ENCODE peak calls at places on chromosomes 3 and 15, in five cellular contexts. L is NCI-H510A treated with DMSO at 0.1 percent for 48 hours, B is nephron progenitor cell, M is CMK, V is transverse colon. X is an unnamed sample.

GRCh38 chr15:88636654-88637053 is 2.2 kb upstream of the ISG20 start:
- DNase-seq in M (no peak), V (no peak), B (no peak), L (no peak), X (no peak)

GRCh38 chr3:59257506-59257905 is 207.7 kb upstream of the CFAP20DC start:
- DNase-seq in M (no peak), L (no peak), V (no peak), B (no peak), X (no peak)

GRCh38 chr3:132405188-132405587 is 12.1 kb upstream of the DNAJC13 start:
- DNase-seq in L (no peak), V (no peak), M (no peak), B (no peak), X (no peak)

GRCh38 chr15:57902155-57902554 is 163.4 kb downstream of the ALDH1A2 start:
- DNase-seq in B (no peak), V (no peak), M (no peak), L (no peak), X (no peak)

GRCh38 chr15:29070471-29071192 is 184.9 kb downstream of the APBA2 start:
- DNase-seq in B (no peak), V (no peak), M (no peak), L (no peak), X (no peak)

GRCh38 chr15:78449220-78449999 is 11.4 kb downstream of the IREB2 start:
- DNase-seq in L (no peak), V (no peak), M (no peak), B (no peak), X (no peak)

GRCh38 chr3:39075910-39076309 is 24.1 kb downstream of the WDR48 start:
- DNase-seq in L (no peak), B (no peak), M (no peak), V (no peak), X (no peak)

GRCh38 chr3:70621451-70621850 is 309.0 kb upstream of the MDFIC2 start:
- DNase-seq in B (no peak), V (no peak), L (no peak), M (no peak), X (no peak)

GRCh38 chr15:74396445-74397238 is 29.2 kb upstream of the CYP11A1 start:
- DNase-seq in V (peak), M (no peak), L (no peak), B (no peak), X (no peak)

GRCh38 chr3:66483006-66483928 is 17.6 kb downstream of the LRIG1 start:
- DNase-seq in L (no peak), B (no peak), V (peak), M (no peak), X (peak)

GRCh38 chr15:75050283-75050682 is 26.9 kb downstream of the PPCDC start:
- DNase-seq in M (no peak), B (no peak), L (no peak), V (no peak), X (no peak)

GRCh38 chr3:144189044-144189443 is 217.4 kb downstream of the DIPK2A start:
- DNase-seq in B (no peak), L (no peak), V (no peak), M (no peak), X (no peak)

GRCh38 chr3:181176610-181177009 is 187.1 kb upstream of the DNAJC19 start:
- DNase-seq in M (no peak), L (peak), V (peak), B (peak), X (peak)

GRCh38 chr15:85974348-85974705 is 105.3 kb upstream of the AGBL1 start:
- DNase-seq in L (no peak), B (no peak), M (no peak), V (no peak), X (no peak)

GRCh38 chr3:18609184-18609583 is 184.0 kb upstream of the SATB1 start:
- DNase-seq in L (no peak), B (no peak), M (no peak), V (no peak), X (no peak)

GRCh38 chr15:42332331-42332730 is 27.0 kb upstream of the CAPN3 start:
- DNase-seq in L (no peak), M (no peak), V (no peak), B (no peak), X (no peak)

GRCh38 chr3:127690823-127691452 is 18.2 kb downstream of the ABTB1 start:
- DNase-seq in M (no peak), L (peak), B (peak), V (no peak), X (peak)

GRCh38 chr3:193149998-193150397 is 91.0 kb upstream of the PLAAT1 start:
- DNase-seq in B (no peak), M (no peak), V (no peak), L (no peak), X (no peak)

GRCh38 chr3:197006860-197007259 is 22.8 kb downstream of the MELTF start:
- DNase-seq in M (no peak), V (no peak), B (no peak), L (no peak), X (no peak)

GRCh38 chr3:195150194-195151118 is 120.5 kb downstream of the XXYLT1 start:
- DNase-seq in V (peak), L (no peak), M (peak), B (no peak), X (peak)

GRCh38 chr3:67947808-67948508 is 293.5 kb upstream of the SUCLG2 start:
- DNase-seq in M (peak), V (no peak), B (peak), L (peak), X (no peak)

GRCh38 chr3:172750069-172750367 is 508 bp upstream of the ECT2 start:
- DNase-seq in B (no peak), M (no peak), V (no peak), L (no peak), X (no peak)

GRCh38 chr15:63381301-63382192 is at the start of gene CA12:
- DNase-seq in L (no peak), V (peak), B (peak), M (no peak), X (peak)

GRCh38 chr3:134597390-134597975 is 53.3 kb downstream of the KY start:
- DNase-seq in L (peak), M (no peak), V (no peak), B (no peak), X (no peak)

GRCh38 chr3:23809840-23810341 is 4.1 kb downstream of the UBE2E1 start:
- DNase-seq in L (peak), V (no peak), B (no peak), M (no peak), X (no peak)

GRCh38 chr3:195096053-195096452 is 174.9 kb downstream of the XXYLT1 start:
- DNase-seq in M (no peak), L (no peak), V (no peak), B (no peak), X (no peak)

GRCh38 chr3:126395846-126396513 is 1.3 kb downstream of the CFAP100 start:
- DNase-seq in V (no peak), B (no peak), L (no peak), M (no peak), X (no peak)

GRCh38 chr15:66016199-66016598 is 146.9 kb downstream of the RAB11A start:
- DNase-seq in L (no peak), V (no peak), M (no peak), B (no peak), X (no peak)

GRCh38 chr3:28824316-28824715 is 456.6 kb upstream of the RBMS3 start:
- DNase-seq in V (no peak), L (no peak), B (no peak), M (no peak), X (no peak)

GRCh38 chr3:119700920-119701734 is 1.7 kb upstream of the CFAP91 start:
- DNase-seq in M (no peak), L (no peak), V (no peak), B (no peak), X (no peak)

GRCh38 chr3:153166206-153166605 is 4.2 kb downstream of the RAP2B start:
- DNase-seq in B (no peak), M (no peak), V (no peak), L (no peak), X (no peak)

GRCh38 chr15:86229966-86230365 is 150.3 kb downstream of the AGBL1 start:
- DNase-seq in L (no peak), M (no peak), B (no peak), V (no peak), X (no peak)

GRCh38 chr15:60396100-60396499 is 1.7 kb downstream of the ANXA2 start:
- DNase-seq in L (no peak), V (no peak), M (no peak), B (no peak), X (no peak)

GRCh38 chr15:79084308-79084968 is 6.1 kb downstream of the RASGRF1 start:
- DNase-seq in V (no peak), M (no peak), B (no peak), L (peak), X (no peak)

GRCh38 chr15:77160562-77161481 is 89.9 kb upstream of the TSPAN3 start:
- DNase-seq in L (no peak), V (peak), M (no peak), B (no peak), X (no peak)

GRCh38 chr3:98901032-98901464 is 447 bp downstream of the DCBLD2 start:
- DNase-seq in V (peak), B (peak), L (peak), M (no peak), X (peak)

GRCh38 chr15:99343208-99343607 is 91.9 kb downstream of the LRRC28 start:
- DNase-seq in V (no peak), M (no peak), L (no peak), B (no peak), X (no peak)